ENCODE peak calls at places on chromosomes 11 and 22, in five cellular contexts. One of them, this sample, is unnamed.

GRCh38 chr11:111603633-111604130 is 1.4 kb downstream of the SIK2 start:
- DNase-seq in NCI-H524: no peak
- DNase-seq in colonic mucosa: no peak
- DNase-seq in NCI-H510A treated with DMSO at 0.1 percent for 48 hours: no peak
- DNase-seq in NCI-H1436: no peak
- DNase-seq in this sample: no peak

GRCh38 chr11:17611049-17611448 is 64.0 kb downstream of the OTOG start:
- DNase-seq in NCI-H1436: no peak
- DNase-seq in colonic mucosa: no peak
- DNase-seq in NCI-H510A treated with DMSO at 0.1 percent for 48 hours: no peak
- DNase-seq in NCI-H524: no peak
- DNase-seq in this sample: no peak

GRCh38 chr11:575324-575995 is 810 bp upstream of the PHRF1 start:
- DNase-seq in NCI-H510A treated with DMSO at 0.1 percent for 48 hours: peak
- DNase-seq in colonic mucosa: peak
- DNase-seq in NCI-H524: no peak
- DNase-seq in NCI-H1436: peak
- DNase-seq in this sample: peak

GRCh38 chr22:45889093-45889538 is 87.8 kb downstream of the WNT7B start:
- DNase-seq in NCI-H1436: no peak
- DNase-seq in NCI-H510A treated with DMSO at 0.1 percent for 48 hours: no peak
- DNase-seq in colonic mucosa: no peak
- DNase-seq in NCI-H524: no peak
- DNase-seq in this sample: no peak

GRCh38 chr22:44068422-44069191 is 44.5 kb downstream of the PARVB start:
- DNase-seq in colonic mucosa: no peak
- DNase-seq in NCI-H524: no peak
- DNase-seq in NCI-H510A treated with DMSO at 0.1 percent for 48 hours: no peak
- DNase-seq in NCI-H1436: no peak
- DNase-seq in this sample: no peak

GRCh38 chr11:125201525-125202121 is 37.1 kb downstream of the PKNOX2 start:
- DNase-seq in NCI-H510A treated with DMSO at 0.1 percent for 48 hours: no peak
- DNase-seq in colonic mucosa: no peak
- DNase-seq in NCI-H1436: no peak
- DNase-seq in NCI-H524: no peak
- DNase-seq in this sample: no peak

GRCh38 chr11:113189909-113190667 is 124.3 kb upstream of the TTC12 start:
- DNase-seq in NCI-H524: no peak
- DNase-seq in NCI-H1436: no peak
- DNase-seq in NCI-H510A treated with DMSO at 0.1 percent for 48 hours: no peak
- DNase-seq in colonic mucosa: no peak
- DNase-seq in this sample: no peak

GRCh38 chr11:44982496-44983062 is 31.9 kb upstream of the TP53I11 start:
- DNase-seq in colonic mucosa: no peak
- DNase-seq in NCI-H510A treated with DMSO at 0.1 percent for 48 hours: no peak
- DNase-seq in NCI-H524: no peak
- DNase-seq in NCI-H1436: no peak
- DNase-seq in this sample: no peak

GRCh38 chr11:71238941-71239340 is 13.4 kb downstream of the SHANK2 start:
- DNase-seq in NCI-H524: no peak
- DNase-seq in NCI-H1436: no peak
- DNase-seq in NCI-H510A treated with DMSO at 0.1 percent for 48 hours: no peak
- DNase-seq in colonic mucosa: no peak
- DNase-seq in this sample: no peak

GRCh38 chr11:6201486-6201885 is 2.5 kb downstream of the OR52W1 start:
- DNase-seq in NCI-H510A treated with DMSO at 0.1 percent for 48 hours: no peak
- DNase-seq in NCI-H524: no peak
- DNase-seq in colonic mucosa: no peak
- DNase-seq in NCI-H1436: no peak
- DNase-seq in this sample: no peak

GRCh38 chr11:10678106-10678505 is 15.4 kb downstream of the IRAG1 start:
- DNase-seq in NCI-H510A treated with DMSO at 0.1 percent for 48 hours: no peak
- DNase-seq in colonic mucosa: no peak
- DNase-seq in NCI-H1436: no peak
- DNase-seq in NCI-H524: no peak
- DNase-seq in this sample: no peak

GRCh38 chr11:95119361-95120060 is 29.9 kb downstream of the ENDOD1 start:
- DNase-seq in colonic mucosa: no peak
- DNase-seq in NCI-H524: no peak
- DNase-seq in NCI-H510A treated with DMSO at 0.1 percent for 48 hours: no peak
- DNase-seq in NCI-H1436: no peak
- DNase-seq in this sample: no peak

GRCh38 chr11:35077709-35078695 is 61.0 kb upstream of the CD44 start:
- DNase-seq in NCI-H510A treated with DMSO at 0.1 percent for 48 hours: no peak
- DNase-seq in NCI-H1436: no peak
- DNase-seq in NCI-H524: no peak
- DNase-seq in colonic mucosa: no peak
- DNase-seq in this sample: no peak

GRCh38 chr22:45008853-45009751 is 703 bp downstream of the PHF21B start:
- DNase-seq in NCI-H510A treated with DMSO at 0.1 percent for 48 hours: no peak
- DNase-seq in colonic mucosa: no peak
- DNase-seq in NCI-H524: peak
- DNase-seq in NCI-H1436: no peak
- DNase-seq in this sample: no peak

GRCh38 chr11:106821291-106821690 is 197.0 kb downstream of the GUCY1A2 start:
- DNase-seq in NCI-H1436: no peak
- DNase-seq in NCI-H524: no peak
- DNase-seq in colonic mucosa: no peak
- DNase-seq in NCI-H510A treated with DMSO at 0.1 percent for 48 hours: no peak
- DNase-seq in this sample: no peak

GRCh38 chr11:30210357-30210756 is 20.5 kb upstream of the FSHB start:
- DNase-seq in NCI-H510A treated with DMSO at 0.1 percent for 48 hours: no peak
- DNase-seq in NCI-H1436: no peak
- DNase-seq in NCI-H524: no peak
- DNase-seq in colonic mucosa: no peak
- DNase-seq in this sample: no peak

GRCh38 chr22:50059185-50059880 is 1.2 kb upstream of the TTLL8 start:
- DNase-seq in NCI-H1436: peak
- DNase-seq in NCI-H510A treated with DMSO at 0.1 percent for 48 hours: no peak
- DNase-seq in colonic mucosa: no peak
- DNase-seq in NCI-H524: no peak
- DNase-seq in this sample: no peak

GRCh38 chr22:29331213-29331612 is 15.7 kb upstream of the RASL10A start:
- DNase-seq in colonic mucosa: no peak
- DNase-seq in NCI-H510A treated with DMSO at 0.1 percent for 48 hours: no peak
- DNase-seq in NCI-H1436: no peak
- DNase-seq in NCI-H524: no peak
- DNase-seq in this sample: no peak

GRCh38 chr11:67613960-67614715 is 7.4 kb downstream of the NDUFV1 start:
- DNase-seq in colonic mucosa: peak
- DNase-seq in NCI-H1436: no peak
- DNase-seq in NCI-H510A treated with DMSO at 0.1 percent for 48 hours: no peak
- DNase-seq in NCI-H524: no peak
- DNase-seq in this sample: peak

GRCh38 chr11:68463714-68464113 is 3.2 kb downstream of the PPP6R3 start:
- DNase-seq in colonic mucosa: no peak
- DNase-seq in NCI-H1436: no peak
- DNase-seq in NCI-H510A treated with DMSO at 0.1 percent for 48 hours: no peak
- DNase-seq in NCI-H524: no peak
- DNase-seq in this sample: no peak

GRCh38 chr22:44363980-44364749 is 51.4 kb upstream of the SHISAL1 start:
- DNase-seq in NCI-H1436: no peak
- DNase-seq in NCI-H524: no peak
- DNase-seq in NCI-H510A treated with DMSO at 0.1 percent for 48 hours: no peak
- DNase-seq in colonic mucosa: no peak
- DNase-seq in this sample: no peak

GRCh38 chr11:89566972-89567371 is 75.8 kb upstream of the NOX4 start:
- DNase-seq in NCI-H524: no peak
- DNase-seq in NCI-H1436: no peak
- DNase-seq in colonic mucosa: no peak
- DNase-seq in NCI-H510A treated with DMSO at 0.1 percent for 48 hours: no peak
- DNase-seq in this sample: no peak